ENCODE peak calls at places on chromosomes 6 and 20, in six cellular contexts. I is amniotic stem cell, P is RKO, W is K562, Q is SK-MEL-5, U is mesenchymal stem cell. G is an unnamed sample.

GRCh38 chr6:28943557-28944411 is 20.0 kb upstream of the TRIM27 start:
- DNase-seq in I (peak), P (peak), W (peak), Q (peak), U (peak), G (no peak)

GRCh38 chr6:154166140-154166539 is 127.1 kb downstream of the OPRM1 start:
- DNase-seq in I (no peak), P (no peak), W (no peak), Q (no peak), U (no peak), G (no peak)

GRCh38 chr6:44041461-44042260 is 85.6 kb downstream of the MRPL14 start:
- DNase-seq in I (peak), P (peak), W (peak), Q (peak), U (peak), G (peak)

GRCh38 chr6:89574860-89575561 is 63.5 kb downstream of the LYRM2 start:
- DNase-seq in I (no peak), P (no peak), W (no peak), Q (no peak), U (no peak), G (no peak)

GRCh38 chr6:19802656-19803055 is 34.5 kb upstream of the ID4 start:
- DNase-seq in I (no peak), P (no peak), W (no peak), Q (no peak), U (no peak), G (no peak)

GRCh38 chr6:30725713-30726505 is 5.8 kb downstream of the TUBB start:
- DNase-seq in I (no peak), P (peak), W (no peak), Q (no peak), U (peak), G (no peak)

GRCh38 chr6:101393291-101394251 is at the start of gene GRIK2:
- DNase-seq in I (peak), P (no peak), W (peak), Q (peak), U (peak), G (no peak)

GRCh38 chr6:56714273-56714672 is 71.6 kb upstream of the DST start:
- DNase-seq in I (no peak), P (no peak), W (no peak), Q (peak), U (peak), G (no peak)

GRCh38 chr20:39660251-39660650 is 698.1 kb downstream of the DHX35 start:
- DNase-seq in I (no peak), P (no peak), W (no peak), Q (no peak), U (peak), G (peak)

GRCh38 chr6:41936073-41936837 is 5.4 kb downstream of the CCND3 start:
- DNase-seq in I (peak), P (peak), W (peak), Q (peak), U (peak), G (peak)

GRCh38 chr20:63046841-63047240 is 40.1 kb upstream of the BHLHE23 start:
- DNase-seq in I (no peak), P (no peak), W (no peak), Q (no peak), U (no peak), G (no peak)

GRCh38 chr6:21384211-21384610 is 209.3 kb upstream of the SOX4 start:
- DNase-seq in I (no peak), P (no peak), W (no peak), Q (no peak), U (peak), G (no peak)

GRCh38 chr20:52760791-52761190 is 211.4 kb upstream of the TSHZ2 start:
- DNase-seq in I (no peak), P (no peak), W (no peak), Q (no peak), U (no peak), G (no peak)

GRCh38 chr20:51134405-51134804 is 111.5 kb upstream of the KCNG1 start:
- DNase-seq in I (no peak), P (no peak), W (no peak), Q (no peak), U (no peak), G (no peak)

GRCh38 chr6:43776799-43777776 is 7.1 kb downstream of the VEGFA start:
- DNase-seq in I (no peak), P (no peak), W (no peak), Q (no peak), U (no peak), G (no peak)

G was measured in pulmonary artery endothelial cell.